ENCODE peak calls at places on chromosome 19, in ten cellular contexts. U, Q, R, I, S, L, K, V, Z and X are unnamed samples.

GRCh38 chr19:55228015-55228391 is 560 bp downstream of the TMEM86B start:
- DNase-seq in U (no peak), Q (no peak), R (no peak), I (no peak), S (no peak), L (no peak), K (no peak), V (peak; percentile 64), Z (no peak), X (no peak)

GRCh38 chr19:49592486-49593232 is 1.7 kb downstream of the PRR12 start:
- DNase-seq in U (no peak), Q (no peak), R (no peak), I (peak; percentile 12), S (no peak), L (peak; percentile 31), K (no peak), V (no peak), Z (peak; percentile 41), X (no peak)

GRCh38 chr19:30079200-30079599 is 137.2 kb downstream of the URI1 start:
- DNase-seq in U (no peak), Q (no peak), R (no peak), I (no peak), S (no peak), L (no peak), K (no peak), V (no peak), Z (no peak), X (no peak)

GRCh38 chr19:45691516-45692186 is at the start of gene SNRPD2:
- DNase-seq in U (peak; percentile 65), Q (peak; percentile 82), R (peak; percentile 95), I (peak; percentile 97), S (peak; percentile 94), L (peak; percentile 94), K (peak; percentile 96), V (peak; percentile 97), Z (peak; percentile 95), X (peak; percentile 93)

GRCh38 chr19:11479090-11479469 is 1.8 kb downstream of the ELAVL3 start:
- DNase-seq in U (no peak), Q (no peak), R (no peak), I (no peak), S (no peak), L (no peak), K (no peak), V (peak; percentile 61), Z (no peak), X (no peak)

GRCh38 chr19:46218160-46218559 is 11.4 kb upstream of the IGFL1 start:
- DNase-seq in U (no peak), Q (no peak), R (peak; percentile 6), I (peak; percentile 59), S (no peak), L (peak; percentile 33), K (peak; percentile 29), V (no peak), Z (peak; percentile 57), X (no peak)

GRCh38 chr19:13537454-13537853 is 31.2 kb upstream of the CACNA1A start:
- DNase-seq in U (no peak), Q (no peak), R (no peak), I (no peak), S (no peak), L (peak; percentile 7), K (no peak), V (no peak), Z (no peak), X (no peak)

GRCh38 chr19:13022111-13022858 is 27.0 kb downstream of the NFIX start:
- DNase-seq in U (no peak), Q (no peak), R (peak; percentile 76), I (peak; percentile 41), S (no peak), L (peak; percentile 63), K (no peak), V (no peak), Z (peak; percentile 55), X (peak; percentile 49)

GRCh38 chr19:15137777-15138176 is 30.6 kb downstream of the SYDE1 start:
- DNase-seq in U (no peak), Q (no peak), R (peak; percentile 70), I (no peak), S (no peak), L (no peak), K (no peak), V (no peak), Z (no peak), X (no peak)

GRCh38 chr19:14746891-14747290 is 31.5 kb downstream of the ADGRE2 start:
- DNase-seq in U (no peak), Q (no peak), R (no peak), I (no peak), S (no peak), L (no peak), K (no peak), V (no peak), Z (no peak), X (no peak)

GRCh38 chr19:57888494-57889231 is at the start of gene ZNF814:
- DNase-seq in U (peak; percentile 42), Q (peak; percentile 3), R (peak; percentile 84), I (peak; percentile 91), S (peak; percentile 63), L (peak; percentile 78), K (peak; percentile 87), V (peak; percentile 71), Z (peak; percentile 95), X (peak; percentile 78)
- TF ChIP-seq CTCF in U (peak; percentile 19), Q (peak; percentile 26), R (peak; percentile 48), I (peak; percentile 38), S (no peak), L (peak; percentile 26), K (peak; percentile 18), V (peak; percentile 8), Z (no peak), X (peak; percentile 37)

GRCh38 chr19:52825765-52826164 is 4.3 kb upstream of the ZNF28 start:
- DNase-seq in U (no peak), Q (no peak), R (no peak), I (no peak), S (no peak), L (no peak), K (no peak), V (no peak), Z (no peak), X (no peak)

GRCh38 chr19:52823676-52824075 is 2.2 kb upstream of the ZNF28 start:
- DNase-seq in U (no peak), Q (no peak), R (no peak), I (no peak), S (no peak), L (no peak), K (no peak), V (no peak), Z (no peak), X (no peak)
- H3K4me3 ChIP-seq in U (no peak overlapping the region), Q (no peak overlapping the region), R (no peak overlapping the region), I (no peak overlapping the region), S (no peak overlapping the region), L (no peak overlapping the region), K (no peak overlapping the region), V (no peak overlapping the region), Z (no peak overlapping the region), X (no peak overlapping the region)

DNA sequence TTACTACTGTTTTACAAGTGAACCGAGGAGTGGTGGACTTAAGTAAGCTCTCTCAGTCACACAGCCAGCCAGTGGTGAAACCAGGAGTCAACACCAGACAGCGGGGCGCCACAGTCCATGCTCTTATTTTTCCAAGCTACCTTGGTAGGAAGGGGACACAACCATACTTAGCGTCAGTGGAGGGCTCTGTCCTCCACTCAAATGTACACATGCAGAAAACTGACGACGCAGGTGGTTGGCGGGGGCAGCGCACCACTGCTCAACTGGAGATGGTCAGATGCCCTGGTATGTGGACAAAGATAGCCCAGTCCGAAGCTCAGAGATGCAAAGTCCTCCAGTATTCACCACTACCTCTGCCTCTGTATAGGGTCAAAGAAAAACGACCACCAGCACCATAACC is 1.1 kb downstream of the ZNF667 start:
- DNase-seq in U (no peak), Q (no peak), R (no peak), I (no peak), S (no peak), L (no peak), K (no peak), V (no peak), Z (no peak), X (no peak)
- TF ChIP-seq CTCF in U (no peak), Q (no peak), R (no peak), I (no peak), S (no peak), L (no peak), K (no peak), V (no peak), Z (no peak), X (no peak)

GRCh38 chr19:4830332-4830731 is 1.2 kb downstream of the TICAM1 start:
- DNase-seq in U (no peak), Q (no peak), R (no peak), I (no peak), S (no peak), L (no peak), K (no peak), V (no peak), Z (no peak), X (no peak)
- H3K4me3 ChIP-seq in U (peak overlapping the region; percentile 76), Q (peak overlapping the region; percentile 93), R (peak overlapping the region; percentile 98), I (no peak overlapping the region), S (peak overlapping the region; percentile 86), L (no peak overlapping the region), K (peak overlapping the region; percentile 76), V (peak overlapping the region; percentile 92), Z (no peak overlapping the region), X (peak overlapping the region; percentile 98)

GRCh38 chr19:44277331-44277730 is 17.6 kb downstream of the ZNF233 start:
- DNase-seq in U (no peak), Q (no peak), R (no peak), I (no peak), S (no peak), L (no peak), K (no peak), V (no peak), Z (no peak), X (no peak)

GRCh38 chr19:44282846-44283245 is 22.0 kb downstream of the ZNF235 start:
- DNase-seq in U (no peak), Q (no peak), R (peak; percentile 19), I (no peak), S (no peak), L (no peak), K (no peak), V (no peak), Z (no peak), X (no peak)

GRCh38 chr19:44280916-44281315 is 21.2 kb downstream of the ZNF233 start:
- DNase-seq in U (no peak), Q (no peak), R (no peak), I (no peak), S (no peak), L (no peak), K (no peak), V (no peak), Z (no peak), X (no peak)

GRCh38 chr19:44278181-44278690 is 18.6 kb downstream of the ZNF233 start:
- DNase-seq in U (no peak), Q (no peak), R (peak; percentile 7), I (no peak), S (no peak), L (no peak), K (no peak), V (no peak), Z (no peak), X (no peak)
- TF ChIP-seq CTCF in U (no peak), Q (no peak), R (no peak), I (no peak), S (no peak), L (no peak), K (no peak), V (no peak), Z (no peak), X (no peak)